ENCODE peak calls at places on chromosomes 2 and 18, in nine cellular contexts. S, F, C, U, L, X, G, M and Y are unnamed samples.

GRCh38 chr2:134683561-134684112 is 35.2 kb downstream of the TMEM163 start:
- DNase-seq in S (no peak), F (no peak), C (no peak), U (no peak), L (no peak), X (peak; percentile 1), G (no peak), M (no peak), Y (peak; percentile 71)

GRCh38 chr2:212097001-212097400 is 441.6 kb downstream of the ERBB4 start:
- DNase-seq in S (no peak), F (no peak), C (no peak), U (no peak), L (no peak), X (no peak), G (no peak), M (no peak), Y (no peak)

GRCh38 chr2:126656311-126657145 is 570 bp downstream of the GYPC start:
- DNase-seq in S (peak; percentile 43), F (no peak), C (no peak), U (no peak), L (peak; percentile 87), X (no peak), G (no peak), M (peak; percentile 58), Y (peak; percentile 52)

GRCh38 chr2:164438490-164439205 is 182.6 kb downstream of the GRB14 start:
- DNase-seq in S (no peak), F (no peak), C (no peak), U (no peak), L (no peak), X (no peak), G (no peak), M (no peak), Y (peak; percentile 13)

GRCh38 chr2:190435031-190435677 is 27.0 kb downstream of the MFSD6 start:
- DNase-seq in S (no peak), F (no peak), C (no peak), U (no peak), L (no peak), X (no peak), G (no peak), M (no peak), Y (no peak)

GRCh38 chr2:181066333-181066732 is 85.9 kb downstream of the UBE2E3 start:
- DNase-seq in S (no peak), F (no peak), C (no peak), U (no peak), L (no peak), X (no peak), G (no peak), M (no peak), Y (no peak)

GRCh38 chr18:79333046-79333445 is 62.7 kb upstream of the NFATC1 start:
- DNase-seq in S (no peak), F (no peak), C (no peak), U (no peak), L (no peak), X (no peak), G (no peak), M (no peak), Y (no peak)

GRCh38 chr2:46878886-46879285 is 36.7 kb downstream of the MCFD2 start:
- DNase-seq in S (no peak), F (no peak), C (no peak), U (no peak), L (peak; percentile 94), X (no peak), G (no peak), M (no peak), Y (no peak)

GRCh38 chr2:157479081-157480027 is 35.5 kb upstream of the CYTIP start:
- DNase-seq in S (no peak), F (no peak), C (no peak), U (no peak), L (no peak), X (no peak), G (no peak), M (no peak), Y (no peak)